ENCODE peak calls at places on chromosomes 12 and 14, in seven cellular contexts. One of them, this sample, is unnamed.

GRCh38 chr14:62138593-62138992 is 376.4 kb downstream of the SNAPC1 start:
- DNase-seq in DMS153: no peak
- DNase-seq in activated CD4-positive, alpha-beta memory T cell treated with anti-CD3 and anti-CD28 coated beads for 36 hours: no peak
- DNase-seq in hypothalamus: no peak
- DNase-seq in Karpas-422: peak
- DNase-seq in RWPE2: no peak
- DNase-seq in T-helper 2 cell treated with Interferon-gamma antibody and Interleukin-4, amounts not matched to agents 5 μg/mL and 100 μg/mL, for 36 hours: no peak
- DNase-seq in this sample: no peak

GRCh38 chr12:130783110-130783715 is 55.8 kb downstream of the STX2 start:
- DNase-seq in T-helper 2 cell treated with Interferon-gamma antibody and Interleukin-4, amounts not matched to agents 5 μg/mL and 100 μg/mL, for 36 hours: no peak
- DNase-seq in hypothalamus: no peak
- DNase-seq in activated CD4-positive, alpha-beta memory T cell treated with anti-CD3 and anti-CD28 coated beads for 36 hours: no peak
- DNase-seq in Karpas-422: no peak
- DNase-seq in RWPE2: no peak
- DNase-seq in DMS153: no peak
- DNase-seq in this sample: no peak

GRCh38 chr12:44874981-44875416 is 1.1 kb downstream of the NELL2 start:
- DNase-seq in hypothalamus: no peak
- DNase-seq in T-helper 2 cell treated with Interferon-gamma antibody and Interleukin-4, amounts not matched to agents 5 μg/mL and 100 μg/mL, for 36 hours: peak
- DNase-seq in DMS153: no peak
- DNase-seq in RWPE2: no peak
- DNase-seq in Karpas-422: peak
- DNase-seq in activated CD4-positive, alpha-beta memory T cell treated with anti-CD3 and anti-CD28 coated beads for 36 hours: peak
- DNase-seq in this sample: no peak

GRCh38 chr14:43649508-43649907 is 857.6 kb downstream of the FSCB start:
- DNase-seq in RWPE2: no peak
- DNase-seq in Karpas-422: no peak
- DNase-seq in hypothalamus: no peak
- DNase-seq in T-helper 2 cell treated with Interferon-gamma antibody and Interleukin-4, amounts not matched to agents 5 μg/mL and 100 μg/mL, for 36 hours: no peak
- DNase-seq in activated CD4-positive, alpha-beta memory T cell treated with anti-CD3 and anti-CD28 coated beads for 36 hours: no peak
- DNase-seq in DMS153: no peak
- DNase-seq in this sample: no peak

GRCh38 chr12:82415402-82415801 is 57.1 kb downstream of the METTL25 start:
- DNase-seq in Karpas-422: no peak
- DNase-seq in DMS153: no peak
- DNase-seq in activated CD4-positive, alpha-beta memory T cell treated with anti-CD3 and anti-CD28 coated beads for 36 hours: no peak
- DNase-seq in RWPE2: no peak
- DNase-seq in hypothalamus: no peak
- DNase-seq in T-helper 2 cell treated with Interferon-gamma antibody and Interleukin-4, amounts not matched to agents 5 μg/mL and 100 μg/mL, for 36 hours: no peak
- DNase-seq in this sample: no peak

GRCh38 chr12:32005496-32006125 is 46.4 kb downstream of the RESF1 start:
- DNase-seq in RWPE2: no peak
- DNase-seq in T-helper 2 cell treated with Interferon-gamma antibody and Interleukin-4, amounts not matched to agents 5 μg/mL and 100 μg/mL, for 36 hours: no peak
- DNase-seq in DMS153: no peak
- DNase-seq in hypothalamus: no peak
- DNase-seq in activated CD4-positive, alpha-beta memory T cell treated with anti-CD3 and anti-CD28 coated beads for 36 hours: no peak
- DNase-seq in Karpas-422: no peak
- DNase-seq in this sample: no peak

GRCh38 chr14:64541971-64542838 is 1.7 kb downstream of the HSPA2 start:
- DNase-seq in RWPE2: no peak
- DNase-seq in hypothalamus: no peak
- DNase-seq in DMS153: no peak
- DNase-seq in Karpas-422: no peak
- DNase-seq in T-helper 2 cell treated with Interferon-gamma antibody and Interleukin-4, amounts not matched to agents 5 μg/mL and 100 μg/mL, for 36 hours: peak
- DNase-seq in activated CD4-positive, alpha-beta memory T cell treated with anti-CD3 and anti-CD28 coated beads for 36 hours: peak
- DNase-seq in this sample: no peak

GRCh38 chr14:54356172-54356571 is 40.6 kb upstream of the CDKN3 start:
- DNase-seq in activated CD4-positive, alpha-beta memory T cell treated with anti-CD3 and anti-CD28 coated beads for 36 hours: no peak
- DNase-seq in RWPE2: peak
- DNase-seq in hypothalamus: no peak
- DNase-seq in Karpas-422: no peak
- DNase-seq in DMS153: no peak
- DNase-seq in T-helper 2 cell treated with Interferon-gamma antibody and Interleukin-4, amounts not matched to agents 5 μg/mL and 100 μg/mL, for 36 hours: no peak
- DNase-seq in this sample: no peak

GRCh38 chr12:88996389-88996788 is 355.9 kb downstream of the DUSP6 start:
- DNase-seq in Karpas-422: no peak
- DNase-seq in activated CD4-positive, alpha-beta memory T cell treated with anti-CD3 and anti-CD28 coated beads for 36 hours: no peak
- DNase-seq in T-helper 2 cell treated with Interferon-gamma antibody and Interleukin-4, amounts not matched to agents 5 μg/mL and 100 μg/mL, for 36 hours: no peak
- DNase-seq in DMS153: no peak
- DNase-seq in RWPE2: no peak
- DNase-seq in hypothalamus: no peak
- DNase-seq in this sample: no peak

This sample was measured in midbrain.